ENCODE peak calls at places on chromosomes 3 and 15, in six cellular contexts. F is A549, Y is lung, H is transverse colon, S is OCI-LY7, X is stomach. M is an unnamed sample.
A peak's percentile ranks its signal among the peaks of the same experiment; 100 is the strongest.

GRCh38 chr3:107523361-107524213 is 825 bp downstream of the BBX start:
- DNase-seq in F (no peak), Y (peak; percentile 55), H (peak; percentile 61), S (peak; percentile 67), X (peak; percentile 64), M (peak; percentile 81)

GRCh38 chr3:126523745-126524428 is at the start of gene CHST13:
- DNase-seq in F (peak; percentile 35), Y (no peak), H (peak; percentile 86), S (no peak), X (peak; percentile 46), M (no peak)

GRCh38 chr3:73576995-73577394 is 47.7 kb downstream of the PDZRN3 start:
- DNase-seq in F (no peak), Y (no peak), H (no peak), S (no peak), X (no peak), M (no peak)

GRCh38 chr15:58546635-58547627 is 115.1 kb downstream of the LIPC start:
- DNase-seq in F (peak; percentile 93), Y (peak; percentile 36), H (no peak), S (no peak), X (peak; percentile 44), M (no peak)

GRCh38 chr3:53493997-53494791 is at the start of gene CACNA1D:
- DNase-seq in F (no peak), Y (peak; percentile 47), H (peak; percentile 82), S (no peak), X (peak; percentile 71), M (no peak)

GRCh38 chr15:40550381-40551037 is 14.3 kb downstream of the CCDC32 start:
- DNase-seq in F (no peak), Y (no peak), H (no peak), S (peak; percentile 64), X (no peak), M (no peak)

GRCh38 chr3:186118692-186119091 is 9.8 kb upstream of the ETV5 start:
- DNase-seq in F (no peak), Y (no peak), H (no peak), S (peak; percentile 7), X (no peak), M (no peak)

GRCh38 chr15:41984622-41985021 is 12.3 kb upstream of the EHD4 start:
- DNase-seq in F (no peak), Y (no peak), H (peak; percentile 1), S (no peak), X (no peak), M (no peak)

GRCh38 chr15:96333194-96334016 is 2.9 kb downstream of the NR2F2 start:
- DNase-seq in F (no peak), Y (no peak), H (peak; percentile 20), S (no peak), X (no peak), M (peak; percentile 70)

GRCh38 chr3:126077754-126078153 is 6.2 kb downstream of the SLC41A3 start:
- DNase-seq in F (no peak), Y (no peak), H (no peak), S (no peak), X (no peak), M (no peak)

GRCh38 chr3:47611577-47611976 is 32.9 kb upstream of the CSPG5 start:
- DNase-seq in F (no peak), Y (no peak), H (no peak), S (no peak), X (no peak), M (no peak)

DNA sequence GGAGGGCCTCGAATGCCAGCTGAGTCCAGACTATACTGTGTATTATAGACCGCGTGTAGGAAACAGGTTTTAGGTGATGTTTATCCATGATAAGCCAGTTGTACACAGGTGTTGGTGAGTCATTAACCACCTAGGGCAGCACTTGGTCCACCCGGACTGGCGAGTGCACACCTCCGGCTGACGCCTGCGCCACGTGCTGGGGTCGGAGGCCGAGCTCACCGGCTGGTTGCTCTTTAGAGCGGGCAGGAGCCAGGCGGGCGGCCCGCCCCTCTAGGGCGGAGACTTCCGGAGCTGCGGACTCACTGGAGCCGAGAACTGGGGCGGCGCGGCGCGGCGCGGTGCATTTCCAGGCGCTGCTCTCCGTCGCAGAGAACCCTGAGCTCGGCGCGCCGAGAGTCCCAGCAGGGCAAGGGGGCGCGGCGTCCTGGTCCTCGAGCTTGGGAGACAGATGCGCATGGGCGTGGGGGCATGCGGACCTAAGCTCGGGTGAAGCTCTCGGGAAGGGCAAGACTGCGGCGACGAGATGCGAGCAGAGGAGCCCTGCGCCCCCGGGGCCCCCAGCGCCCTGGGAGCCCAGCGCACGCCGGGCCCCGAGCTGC is at the start of gene ESYT3:
- DNase-seq in F (peak; percentile 63), Y (peak; percentile 91), H (peak; percentile 78), S (no peak), X (peak; percentile 90), M (peak; percentile 81)
- H3K4me3 ChIP-seq in F (peak within 1 kb of the TSS; percentile 56), Y (peak within 1 kb of the TSS; percentile 75), H (peak within 1 kb of the TSS; percentile 61), S (no peak within 1 kb of the TSS), X (peak within 1 kb of the TSS; percentile 58), M (peak within 1 kb of the TSS; percentile 74)

GRCh38 chr3:175957427-175957826 is 1098.3 kb downstream of the NAALADL2 start:
- DNase-seq in F (no peak), Y (no peak), H (no peak), S (no peak), X (no peak), M (no peak)

GRCh38 chr3:175951047-175951694 is 1092.0 kb downstream of the NAALADL2 start:
- DNase-seq in F (no peak), Y (no peak), H (no peak), S (no peak), X (no peak), M (no peak)

DNA sequence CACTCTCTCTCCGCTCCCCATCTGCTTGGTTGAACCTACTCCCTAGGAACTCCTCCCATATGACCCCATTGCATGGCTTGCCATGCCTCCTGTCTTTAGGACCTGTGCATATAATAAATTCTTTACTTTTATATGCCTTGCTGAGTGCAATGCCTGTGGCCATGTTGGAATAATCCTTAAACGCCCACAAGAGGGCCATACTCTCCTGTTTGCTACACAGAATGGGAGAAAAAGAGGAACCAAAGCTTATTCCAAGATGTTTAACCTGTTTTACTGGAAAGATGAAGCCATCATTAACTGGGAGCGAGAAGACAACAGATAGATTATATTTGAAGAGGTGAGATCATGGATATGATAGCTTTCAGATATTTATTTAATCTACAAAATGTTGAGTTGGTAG is 1097.8 kb downstream of the NAALADL2 start:
- DNase-seq in F (no peak), Y (no peak), H (no peak), S (peak; percentile 2), X (no peak), M (no peak)
- TF ChIP-seq CTCF in F (no peak), Y (no peak), H (no peak), S (peak; percentile 38), X (no peak), M (no peak)

GRCh38 chr3:45534580-45535080 is 59.9 kb upstream of the LIMD1 start:
- DNase-seq in F (no peak), Y (no peak), H (no peak), S (no peak), X (no peak), M (no peak)
- H3K27ac ChIP-seq in F (no peak overlapping the region), Y (peak overlapping the region; percentile 24), H (no peak overlapping the region), S (no peak overlapping the region), X (peak overlapping the region; percentile 30), M (no peak overlapping the region)

GRCh38 chr3:37183375-37183831 is 9.0 kb upstream of the LRRFIP2 start:
- DNase-seq in F (no peak), Y (no peak), H (no peak), S (no peak), X (no peak), M (no peak)

GRCh38 chr3:37181766-37182165 is 7.4 kb upstream of the LRRFIP2 start:
- DNase-seq in F (no peak), Y (no peak), H (no peak), S (no peak), X (no peak), M (no peak)

GRCh38 chr3:37179144-37179967 is 5.0 kb upstream of the LRRFIP2 start:
- DNase-seq in F (no peak), Y (no peak), H (no peak), S (no peak), X (no peak), M (no peak)

GRCh38 chr3:37182816-37183215 is 8.4 kb upstream of the LRRFIP2 start:
- DNase-seq in F (no peak), Y (no peak), H (no peak), S (no peak), X (no peak), M (no peak)

DNA sequence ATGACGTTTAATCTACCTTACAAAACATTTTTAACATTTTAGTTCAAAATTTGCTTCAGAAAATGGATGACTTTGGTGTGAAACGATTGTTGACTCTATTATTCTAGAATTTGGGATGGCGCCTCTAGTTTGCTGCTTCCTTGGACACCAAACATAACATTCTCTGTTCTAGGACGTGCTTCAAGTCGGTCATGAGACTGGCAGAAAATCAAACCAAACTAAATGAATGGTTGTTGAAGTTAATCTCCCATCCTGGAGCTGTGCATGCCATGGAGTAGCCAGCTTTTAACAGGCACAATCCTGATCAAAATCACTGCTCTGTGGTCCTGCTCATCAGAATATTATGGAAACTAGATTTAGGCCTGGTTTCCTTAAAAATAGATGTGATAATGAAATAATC is 9.6 kb upstream of the LRRFIP2 start:
- DNase-seq in F (no peak), Y (no peak), H (no peak), S (no peak), X (no peak), M (no peak)
- H3K4me3 ChIP-seq in F (no peak overlapping the region), Y (no peak overlapping the region), H (no peak overlapping the region), S (no peak overlapping the region), X (no peak overlapping the region), M (peak overlapping the region; percentile 3)

GRCh38 chr15:63915209-63915887 is 81.6 kb upstream of the HERC1 start:
- DNase-seq in F (no peak), Y (no peak), H (no peak), S (no peak), X (no peak), M (no peak)

GRCh38 chr15:63917588-63918316 is 84.0 kb upstream of the HERC1 start:
- DNase-seq in F (no peak), Y (no peak), H (no peak), S (no peak), X (no peak), M (no peak)

GRCh38 chr15:63913786-63914185 is 80.0 kb upstream of the HERC1 start:
- DNase-seq in F (no peak), Y (no peak), H (no peak), S (no peak), X (no peak), M (no peak)

GRCh38 chr15:63918317-63918672 is 84.5 kb upstream of the HERC1 start:
- DNase-seq in F (no peak), Y (no peak), H (peak; percentile 22), S (no peak), X (no peak), M (no peak)

GRCh38 chr15:63915888-63916731 is 82.4 kb upstream of the HERC1 start:
- DNase-seq in F (peak; percentile 59), Y (no peak), H (no peak), S (no peak), X (no peak), M (no peak)
- TF ChIP-seq CTCF in F (no peak), Y (no peak), H (peak; percentile 34), S (no peak), X (no peak), M (no peak)

M was measured in coronary artery.